ENCODE peak calls at places on chromosomes 3 and 15, in five cellular contexts. X is left ventricle myocardium inferior, P is stomach, M is WERI-Rb-1, S is lower leg skin. D is an unnamed sample.

GRCh38 chr15:85329561-85330421 is 50.6 kb upstream of the AKAP13 start:
- DNase-seq in X (peak), P (no peak), S (no peak), M (no peak), D (no peak)

GRCh38 chr3:36893137-36893557 is 51.7 kb downstream of the TRANK1 start:
- DNase-seq in S (no peak), X (no peak), M (no peak), P (no peak), D (peak)

GRCh38 chr3:159764211-159765024 is 224.2 kb upstream of the IL12A start:
- DNase-seq in P (no peak), S (peak), M (peak), X (peak), D (peak)

GRCh38 chr15:80455051-80455648 is 51.0 kb downstream of the ARNT2 start:
- DNase-seq in M (no peak), P (no peak), S (no peak), X (no peak), D (no peak)

GRCh38 chr15:50418041-50418583 is 6.1 kb upstream of the USP8 start:
- DNase-seq in M (no peak), P (no peak), S (no peak), X (no peak), D (no peak)

GRCh38 chr3:125310623-125311076 is 64.5 kb downstream of the ZNF148 start:
- DNase-seq in P (no peak), S (no peak), X (no peak), M (no peak), D (no peak)

GRCh38 chr3:25338158-25338725 is 89.8 kb upstream of the RARB start:
- DNase-seq in P (no peak), M (no peak), S (no peak), X (no peak), D (no peak)

GRCh38 chr3:104437891-104438290 is 928.8 kb upstream of the ALCAM start:
- DNase-seq in M (no peak), S (no peak), P (no peak), X (no peak), D (no peak)

GRCh38 chr3:94349310-94349848 is 286.5 kb downstream of the NSUN3 start:
- DNase-seq in S (no peak), X (no peak), M (no peak), P (no peak), D (no peak)

GRCh38 chr3:55795296-55795695 is 308.2 kb upstream of the WNT5A start:
- DNase-seq in S (no peak), M (no peak), P (no peak), X (no peak), D (no peak)

GRCh38 chr3:12350151-12350813 is 61.4 kb downstream of the PPARG start:
- DNase-seq in P (peak), S (no peak), X (no peak), M (no peak), D (peak)

GRCh38 chr3:156433910-156434309 is 121.0 kb downstream of the SSR3 start:
- DNase-seq in S (no peak), P (no peak), M (no peak), X (no peak), D (no peak)

GRCh38 chr3:132641837-132642538 is 17.6 kb downstream of the ACAD11 start:
- DNase-seq in X (no peak), S (no peak), M (no peak), P (no peak), D (no peak)

GRCh38 chr3:106302451-106303221 is 433.8 kb upstream of the CBLB start:
- DNase-seq in P (no peak), S (no peak), M (no peak), X (no peak), D (no peak)

GRCh38 chr3:189355481-189356201 is 183.9 kb downstream of the TPRG1 start:
- DNase-seq in M (no peak), S (no peak), P (no peak), X (no peak), D (no peak)

GRCh38 chr15:67547836-67548531 is 5.5 kb downstream of the MAP2K5 start:
- DNase-seq in M (no peak), X (no peak), S (no peak), P (no peak), D (no peak)

GRCh38 chr3:184594386-184595035 is 32.9 kb downstream of the EPHB3 start:
- DNase-seq in S (no peak), P (no peak), X (no peak), M (no peak), D (no peak)

GRCh38 chr15:51054535-51054934 is 40.2 kb downstream of the TNFAIP8L3 start:
- DNase-seq in P (no peak), X (no peak), S (no peak), M (no peak), D (no peak)

GRCh38 chr15:84834227-84834955 is 17.2 kb downstream of the ALPK3 start:
- DNase-seq in P (no peak), S (peak), X (no peak), M (no peak), D (no peak)

GRCh38 chr15:52732551-52732950 is 53.4 kb upstream of the ATOSA start:
- DNase-seq in X (no peak), M (no peak), P (no peak), S (no peak), D (no peak)

GRCh38 chr15:34810455-34811146 is 15.3 kb upstream of the ACTC1 start:
- DNase-seq in X (no peak), S (no peak), P (no peak), M (no peak), D (no peak)

GRCh38 chr3:11154036-11154952 is at the start of gene HRH1:
- DNase-seq in P (no peak), S (no peak), X (peak), M (no peak), D (no peak)

GRCh38 chr3:30826381-30827061 is 67.9 kb downstream of the GADL1 start:
- DNase-seq in M (no peak), P (no peak), X (no peak), S (no peak), D (no peak)

GRCh38 chr15:59283717-59284336 is 77.2 kb downstream of the LDHAL6B start:
- DNase-seq in X (no peak), M (no peak), S (peak), P (peak), D (no peak)

GRCh38 chr15:79918278-79918677 is 21.5 kb upstream of the MTHFS start:
- DNase-seq in S (no peak), X (no peak), P (no peak), M (peak), D (no peak)

GRCh38 chr15:68423359-68424028 is 8.5 kb downstream of the ITGA11 start:
- DNase-seq in P (no peak), X (no peak), M (no peak), S (peak), D (peak)

GRCh38 chr3:52218454-52218853 is 7.0 kb downstream of the TLR9 start:
- DNase-seq in P (no peak), X (peak), M (no peak), S (no peak), D (no peak)

GRCh38 chr3:129441782-129442181 is 1.8 kb downstream of the IFT122 start:
- DNase-seq in S (no peak), X (no peak), P (no peak), M (no peak), D (no peak)

GRCh38 chr3:196707566-196707965 is 4.5 kb downstream of the CEP19 start:
- DNase-seq in M (no peak), P (no peak), X (no peak), S (no peak), D (no peak)

GRCh38 chr3:150218841-150219240 is 189.3 kb upstream of the TSC22D2 start:
- DNase-seq in M (no peak), P (no peak), S (no peak), X (no peak), D (no peak)

GRCh38 chr15:66032006-66032405 is 162.7 kb downstream of the RAB11A start:
- DNase-seq in P (no peak), M (no peak), S (no peak), X (no peak), D (no peak)

GRCh38 chr15:100340721-100341661 is 784 bp downstream of the ADAMTS17 start:
- DNase-seq in S (peak), M (no peak), X (no peak), P (no peak), D (no peak)

GRCh38 chr15:48385431-48385830 is 54.2 kb downstream of the DUT start:
- DNase-seq in S (no peak), P (no peak), X (no peak), M (no peak), D (no peak)

GRCh38 chr15:24956131-24956838 is 1.5 kb downstream of the SNRPN start:
- DNase-seq in S (peak), M (peak), P (peak), X (peak), D (peak)

GRCh38 chr3:42032693-42033349 is 58.3 kb upstream of the TRAK1 start:
- DNase-seq in P (peak), M (peak), X (peak), S (peak), D (peak)

GRCh38 chr3:7999363-7999762 is 502.3 kb upstream of the LMCD1 start:
- DNase-seq in S (no peak), M (no peak), X (no peak), P (no peak), D (no peak)

DNA sequence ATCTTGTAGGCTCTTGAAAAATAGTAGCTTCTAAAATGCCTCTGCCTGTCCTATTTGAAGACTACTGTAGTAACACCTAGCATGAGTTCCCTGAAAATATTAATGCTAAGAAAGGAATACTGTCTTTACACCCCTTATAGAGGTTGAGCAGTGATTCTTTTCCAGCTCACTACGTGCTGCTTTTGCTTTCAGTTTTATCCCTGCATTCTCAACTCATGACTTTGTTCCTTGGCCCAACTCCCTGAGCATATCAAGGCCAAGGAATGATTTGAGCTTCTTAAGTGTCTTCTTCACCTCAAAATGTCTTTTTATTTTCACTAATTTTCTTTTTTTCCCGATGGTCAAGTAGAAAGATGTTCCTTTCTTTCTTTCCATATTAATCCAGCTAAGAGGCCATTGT is 16.5 kb upstream of the P2RY13 start:
- DNase-seq in M (no peak), P (no peak), S (no peak), X (no peak), D (no peak)
- H3K4me3 ChIP-seq in M (no peak), P (no peak), S (no peak), X (peak), D (no peak)

GRCh38 chr3:65896321-65896720 is 142.4 kb downstream of the MAGI1 start:
- DNase-seq in M (no peak), X (no peak), P (no peak), S (no peak), D (no peak)

GRCh38 chr3:65895084-65895483 is 143.6 kb downstream of the MAGI1 start:
- DNase-seq in M (no peak), P (no peak), X (no peak), S (no peak), D (no peak)

GRCh38 chr3:65894126-65894525 is 144.6 kb downstream of the MAGI1 start:
- DNase-seq in S (no peak), P (no peak), X (no peak), M (no peak), D (no peak)

GRCh38 chr3:65893631-65894030 is 145.1 kb downstream of the MAGI1 start:
- DNase-seq in S (no peak), P (no peak), M (no peak), X (no peak), D (no peak)

GRCh38 chr3:65894679-65895078 is 144.0 kb downstream of the MAGI1 start:
- DNase-seq in X (no peak), P (no peak), M (no peak), S (no peak), D (no peak)
- TF ChIP-seq CTCF in X (no peak), P (no peak), M (no peak), S (no peak), D (no peak)

GRCh38 chr3:177195941-177196472 is 1.3 kb downstream of the TBL1XR1 start:
- DNase-seq in M (no peak), S (no peak), P (no peak), X (no peak), D (peak)

GRCh38 chr3:177191108-177191779 is 6.0 kb downstream of the TBL1XR1 start:
- DNase-seq in M (no peak), S (no peak), X (no peak), P (no peak), D (no peak)

GRCh38 chr3:177194319-177194718 is 3.0 kb downstream of the TBL1XR1 start:
- DNase-seq in S (no peak), P (no peak), X (no peak), M (no peak), D (no peak)

GRCh38 chr3:177195242-177195940 is 1.9 kb downstream of the TBL1XR1 start:
- DNase-seq in M (no peak), S (no peak), P (no peak), X (no peak), D (peak)

DNA sequence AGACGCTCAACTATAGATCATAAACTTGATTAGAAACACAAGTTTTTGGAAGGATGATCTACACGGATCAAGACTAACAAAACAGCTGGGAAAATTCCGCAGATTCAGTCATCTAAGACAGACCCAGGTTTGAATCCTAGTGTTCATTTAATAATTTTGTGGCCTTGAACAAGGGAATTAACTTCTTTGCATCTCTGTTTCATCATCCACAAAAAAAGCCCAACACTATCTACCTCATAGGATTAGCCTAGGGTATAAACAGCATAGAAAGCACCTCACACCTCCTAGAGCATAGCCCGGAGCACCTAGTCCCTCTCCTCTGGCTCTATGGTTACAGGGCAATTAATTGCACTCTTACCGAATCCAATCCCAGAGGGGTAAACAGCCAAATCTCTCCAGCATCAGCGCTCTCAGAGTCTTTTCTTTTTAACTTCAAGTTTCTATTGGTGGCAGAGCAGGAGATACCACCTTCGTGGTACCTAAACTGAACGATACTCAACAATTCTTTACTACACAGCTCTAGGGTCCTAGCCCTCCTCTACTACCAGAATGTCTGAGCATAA is 3.5 kb downstream of the TBL1XR1 start:
- DNase-seq in S (no peak), X (no peak), M (no peak), P (no peak), D (peak)
- H3K4me3 ChIP-seq in S (no peak), X (peak), M (no peak), P (no peak), D (no peak)

DNA sequence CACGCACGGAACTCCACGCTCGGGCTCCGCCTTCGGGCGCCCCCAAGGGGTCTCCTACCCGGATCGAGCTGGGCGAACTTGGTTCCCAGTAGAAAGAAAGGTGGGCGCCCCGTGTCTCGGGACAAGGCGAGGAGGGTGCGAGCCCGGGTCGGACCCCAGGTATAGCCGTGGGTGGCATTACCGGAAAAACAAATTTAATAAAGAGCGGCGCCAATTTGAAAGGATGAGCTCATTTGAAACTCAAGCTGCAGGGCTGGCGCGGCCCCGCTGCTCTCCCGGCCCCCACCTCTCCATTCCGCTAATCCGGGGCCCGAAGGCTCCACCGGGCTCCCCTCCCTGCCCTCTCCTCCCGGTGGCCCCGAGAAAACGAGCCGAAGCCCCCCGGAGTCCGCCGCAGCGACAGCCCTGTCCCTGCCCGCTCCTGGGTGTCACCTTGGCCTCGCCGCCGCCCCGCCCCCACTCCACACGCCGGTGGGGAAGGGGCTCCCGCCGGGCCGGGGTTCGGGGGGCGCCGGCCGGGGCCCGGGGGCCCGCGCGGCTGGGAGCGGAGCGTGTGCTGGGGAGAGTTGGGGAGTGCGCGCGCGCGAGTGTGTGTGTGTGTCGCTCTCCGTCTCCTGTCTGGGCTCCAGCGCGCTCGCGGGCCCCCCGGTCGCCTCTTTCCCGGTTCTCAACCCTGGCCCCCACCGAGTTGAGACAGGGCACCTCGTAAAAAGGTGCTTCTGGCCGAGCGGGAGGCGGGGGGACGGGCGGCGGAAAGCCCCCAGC is 1.4 kb downstream of the IGF2BP2 start:
- DNase-seq in S (peak), P (peak), M (peak), X (peak), D (no peak)
- TF ChIP-seq CTCF in S (no peak), P (no peak), M (peak), X (no peak), D (peak)

GRCh38 chr3:84586427-84586826 is 372.4 kb upstream of the CADM2 start:
- DNase-seq in P (no peak), M (no peak), X (no peak), S (no peak), D (no peak)
- H3K4me3 ChIP-seq in P (no peak), M (no peak), X (no peak), S (no peak), D (no peak)

D was measured in right atrium auricular region.